ENCODE peak calls at places on chromosomes 1 and 21, in eight cellular contexts. N is A549, H is transverse colon, W is suprapubic skin, O is sigmoid colon, B is upper lobe of left lung, X is GM12878, I is HepG2. R is an unnamed sample.

GRCh38 chr1:2981388-2981787 is 39.9 kb upstream of the ACTRT2 start:
- DNase-seq in B (peak), I (no peak), X (no peak), W (peak), O (peak), H (no peak), N (no peak), R (no peak)

GRCh38 chr1:104182251-104182650 is 432.6 kb downstream of the AMY1C start:
- DNase-seq in X (no peak), H (no peak), B (no peak), O (no peak), W (no peak), N (no peak), I (no peak), R (no peak)

GRCh38 chr21:38815060-38815405 is 9.3 kb downstream of the ETS2 start:
- DNase-seq in X (no peak), W (no peak), O (no peak), N (no peak), I (no peak), H (no peak), B (no peak), R (no peak)

GRCh38 chr1:92446990-92447681 is 39.6 kb downstream of the GFI1 start:
- DNase-seq in W (no peak), I (no peak), H (no peak), O (no peak), N (no peak), X (no peak), B (no peak), R (no peak)

GRCh38 chr1:112743174-112744018 is 28.3 kb upstream of the PPM1J start:
- DNase-seq in H (no peak), W (peak), B (no peak), I (no peak), X (no peak), O (no peak), N (no peak), R (no peak)

GRCh38 chr1:95232646-95233320 is 1.2 kb upstream of the RWDD3 start:
- DNase-seq in H (no peak), N (no peak), O (no peak), B (no peak), W (no peak), X (no peak), I (no peak), R (peak)

GRCh38 chr1:229287257-229287656 is 16.3 kb downstream of the RAB4A start:
- DNase-seq in X (no peak), N (no peak), B (no peak), H (no peak), W (no peak), O (no peak), I (no peak), R (no peak)

GRCh38 chr1:54934869-54935268 is 45.6 kb upstream of the TMEM61 start:
- DNase-seq in N (no peak), W (no peak), X (no peak), B (no peak), O (no peak), I (peak), H (no peak), R (no peak)

GRCh38 chr21:42593815-42594157 is 59.6 kb upstream of the PDE9A start:
- DNase-seq in N (no peak), I (no peak), W (peak), H (no peak), O (no peak), X (no peak), B (peak), R (no peak)

GRCh38 chr21:45985471-45986315 is 4.1 kb downstream of the COL6A1 start:
- DNase-seq in B (no peak), W (peak), N (no peak), I (no peak), O (peak), X (no peak), H (peak), R (no peak)

GRCh38 chr1:108012553-108012952 is 47.6 kb upstream of the VAV3 start:
- DNase-seq in W (no peak), X (no peak), N (no peak), H (no peak), B (no peak), O (no peak), I (no peak), R (no peak)

GRCh38 chr1:17196496-17197180 is 8.3 kb upstream of the PADI1 start:
- DNase-seq in B (no peak), X (no peak), O (peak), H (no peak), I (no peak), N (no peak), W (peak), R (no peak)

GRCh38 chr1:90135306-90135705 is 140.4 kb downstream of the ZNF326 start:
- DNase-seq in X (no peak), N (no peak), B (no peak), H (no peak), O (no peak), W (no peak), I (no peak), R (no peak)

GRCh38 chr1:76264642-76265041 is 190.1 kb downstream of the ST6GALNAC3 start:
- DNase-seq in N (no peak), H (no peak), I (no peak), X (no peak), O (no peak), W (no peak), B (no peak), R (no peak)

GRCh38 chr1:2100775-2101108 is 50.5 kb downstream of the PRKCZ start:
- DNase-seq in N (no peak), X (no peak), O (no peak), W (no peak), I (no peak), H (no peak), B (no peak), R (no peak)

GRCh38 chr1:150536836-150537731 is 12.1 kb upstream of the ADAMTSL4 start:
- DNase-seq in N (no peak), B (no peak), W (no peak), I (no peak), O (no peak), X (no peak), H (no peak), R (no peak)

GRCh38 chr21:42683371-42684108 is 30.1 kb downstream of the PDE9A start:
- DNase-seq in B (no peak), X (no peak), I (no peak), N (no peak), H (no peak), W (no peak), O (no peak), R (no peak)

GRCh38 chr1:158035976-158036583 is 42.6 kb downstream of the KIRREL1 start:
- DNase-seq in B (no peak), N (no peak), H (peak), I (peak), O (no peak), W (no peak), X (no peak), R (peak)

GRCh38 chr1:111203681-111204210 is 3.3 kb upstream of the DENND2D start:
- DNase-seq in W (peak), N (no peak), H (peak), B (peak), O (peak), I (no peak), X (peak), R (peak)

GRCh38 chr1:53643881-53644390 is 95.0 kb downstream of the GLIS1 start:
- DNase-seq in H (no peak), W (no peak), X (no peak), O (peak), B (peak), I (no peak), N (no peak), R (no peak)

GRCh38 chr1:31666290-31666963 is 21.8 kb upstream of the PEF1 start:
- DNase-seq in X (no peak), O (no peak), B (peak), W (no peak), H (peak), I (no peak), N (peak), R (peak)

GRCh38 chr1:107964397-107965111 is 426 bp downstream of the VAV3 start:
- DNase-seq in B (peak), N (no peak), O (no peak), I (no peak), W (no peak), X (no peak), H (peak), R (no peak)

GRCh38 chr1:35454616-35455015 is 102.6 kb downstream of the KIAA0319L start:
- DNase-seq in B (no peak), H (no peak), I (peak), N (no peak), W (no peak), X (no peak), O (no peak), R (no peak)

GRCh38 chr1:192635041-192635440 is 906 bp upstream of the RGS13 start:
- DNase-seq in N (no peak), X (no peak), W (no peak), H (no peak), B (no peak), O (no peak), I (no peak), R (no peak)

GRCh38 chr1:245298781-245299180 is 144.0 kb downstream of the KIF26B start:
- DNase-seq in B (no peak), O (no peak), H (no peak), W (no peak), I (no peak), N (no peak), X (no peak), R (peak)

GRCh38 chr1:78005347-78005722 is 596 bp downstream of the DNAJB4 start:
- DNase-seq in H (no peak), I (no peak), W (no peak), B (no peak), O (no peak), N (no peak), X (no peak), R (no peak)

GRCh38 chr1:13543927-13544556 is 30.2 kb upstream of the LRRC38 start:
- DNase-seq in H (peak), W (peak), X (no peak), N (peak), I (no peak), O (peak), B (peak), R (peak)

GRCh38 chr1:114345930-114346479 is 165.0 kb downstream of the TRIM33 start:
- DNase-seq in H (no peak), N (peak), W (no peak), I (no peak), X (no peak), O (peak), B (no peak), R (no peak)

GRCh38 chr1:55833452-55834160 is 618.4 kb upstream of the USP24 start:
- DNase-seq in N (no peak), I (no peak), H (no peak), W (no peak), X (no peak), O (no peak), B (no peak), R (no peak)

GRCh38 chr21:36075953-36076352 is 6.1 kb downstream of the CBR1 start:
- DNase-seq in W (no peak), X (no peak), O (no peak), I (no peak), N (no peak), B (no peak), H (no peak), R (no peak)

GRCh38 chr1:100736766-100737165 is 17.2 kb downstream of the VCAM1 start:
- DNase-seq in O (no peak), H (no peak), N (no peak), I (no peak), X (no peak), B (no peak), W (no peak), R (no peak)

DNA sequence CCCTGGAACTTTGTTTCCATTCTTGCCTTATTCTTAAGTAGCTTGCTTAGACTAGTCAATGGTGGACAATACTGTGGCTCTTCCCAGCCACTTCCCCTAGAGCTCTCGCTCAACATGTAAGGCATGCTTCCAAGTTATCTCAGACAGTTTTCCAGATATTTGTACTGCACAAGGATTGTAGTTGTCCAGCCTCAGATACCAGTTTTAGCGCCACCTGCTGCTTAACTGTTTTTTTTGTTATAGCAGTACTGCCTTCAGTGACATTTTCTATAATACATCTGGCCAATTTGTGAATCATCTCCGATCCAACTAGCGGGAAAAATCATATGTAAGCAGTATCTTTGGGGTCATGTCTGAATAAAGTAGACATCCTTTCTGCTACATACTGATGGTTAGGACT is 346.7 kb upstream of the ADGRL4 start:
- DNase-seq in X (no peak), I (peak), O (no peak), H (no peak), B (no peak), N (no peak), W (no peak), R (no peak)
- TF ChIP-seq EP300 in X (no peak), I (no peak), O (no peak), H (no peak), B (no peak), N (no peak), W (no peak), R (no peak)

DNA sequence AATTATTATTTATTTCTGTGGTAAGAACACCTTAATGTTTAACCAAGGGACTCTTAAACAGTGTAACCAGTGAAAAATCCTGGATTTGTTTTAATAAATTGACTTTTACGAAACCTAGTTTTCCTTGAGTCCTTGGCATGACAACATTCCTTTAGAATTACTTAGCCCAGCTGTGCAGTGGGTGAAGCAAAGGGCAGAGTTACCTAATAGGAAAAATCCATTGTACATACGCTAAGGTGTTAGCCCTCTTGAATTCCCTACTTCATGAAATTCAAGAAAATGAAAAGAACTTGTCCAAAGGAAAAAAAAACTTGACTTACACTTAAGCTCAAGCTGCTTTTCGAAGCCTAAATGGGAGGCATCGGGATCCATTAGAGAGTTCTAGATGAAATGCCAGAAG is 852.0 kb upstream of the ADAMTS5 start:
- DNase-seq in H (no peak), B (peak), O (no peak), N (no peak), X (no peak), I (no peak), W (no peak), R (no peak)
- TF ChIP-seq EP300 in H (no peak), B (no peak), O (no peak), N (no peak), X (no peak), I (no peak), W (no peak), R (no peak)

GRCh38 chr1:181514298-181515290 is 31.3 kb downstream of the CACNA1E start:
- DNase-seq in X (peak), H (no peak), O (no peak), I (no peak), W (no peak), B (no peak), N (no peak), R (no peak)

GRCh38 chr1:181516706-181517105 is 33.4 kb downstream of the CACNA1E start:
- DNase-seq in O (no peak), X (no peak), H (no peak), W (no peak), B (no peak), N (no peak), I (no peak), R (no peak)

GRCh38 chr1:181518152-181518551 is 34.8 kb downstream of the CACNA1E start:
- DNase-seq in H (no peak), X (no peak), W (no peak), I (no peak), B (no peak), N (no peak), O (no peak), R (no peak)

GRCh38 chr1:181517181-181517875 is 34.0 kb downstream of the CACNA1E start:
- DNase-seq in B (no peak), X (no peak), H (no peak), W (no peak), I (no peak), N (no peak), O (no peak), R (no peak)

DNA sequence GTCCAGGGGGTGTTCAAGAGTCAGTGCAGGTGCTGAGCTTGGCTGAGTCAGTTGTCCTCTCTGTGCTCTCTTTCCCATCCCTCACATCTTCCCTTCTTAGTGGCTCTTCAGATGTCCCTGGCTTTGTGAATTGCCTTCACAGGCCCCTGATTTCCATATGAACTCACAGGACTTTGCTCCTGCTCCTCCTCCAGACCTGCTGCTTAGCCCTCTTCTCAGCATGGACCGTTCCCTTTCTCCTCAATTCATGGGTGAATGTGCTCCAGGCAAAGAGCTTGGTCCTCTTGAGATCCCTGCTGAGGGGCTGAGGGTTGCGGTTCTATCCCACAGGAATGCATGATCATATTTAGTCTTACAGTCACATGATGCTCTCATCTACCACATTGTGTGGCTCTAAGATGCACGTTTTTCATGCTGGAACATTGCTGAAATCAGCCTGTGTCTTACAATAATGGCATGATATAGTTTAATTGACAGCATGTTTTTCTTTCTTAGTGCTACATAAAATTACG is 30.5 kb downstream of the CACNA1E start:
- DNase-seq in X (no peak), B (no peak), W (no peak), N (no peak), H (no peak), O (no peak), I (no peak), R (no peak)
- TF ChIP-seq EP300 in X (no peak), B (no peak), W (no peak), N (no peak), H (no peak), O (no peak), I (no peak), R (no peak)

GRCh38 chr1:202750024-202750423 is 39.8 kb upstream of the SYT2 start:
- DNase-seq in N (no peak), O (no peak), X (no peak), W (no peak), I (no peak), B (no peak), H (no peak), R (no peak)
- TF ChIP-seq EP300 in N (no peak), O (no peak), X (no peak), W (no peak), I (no peak), B (no peak), H (no peak), R (no peak)

DNA sequence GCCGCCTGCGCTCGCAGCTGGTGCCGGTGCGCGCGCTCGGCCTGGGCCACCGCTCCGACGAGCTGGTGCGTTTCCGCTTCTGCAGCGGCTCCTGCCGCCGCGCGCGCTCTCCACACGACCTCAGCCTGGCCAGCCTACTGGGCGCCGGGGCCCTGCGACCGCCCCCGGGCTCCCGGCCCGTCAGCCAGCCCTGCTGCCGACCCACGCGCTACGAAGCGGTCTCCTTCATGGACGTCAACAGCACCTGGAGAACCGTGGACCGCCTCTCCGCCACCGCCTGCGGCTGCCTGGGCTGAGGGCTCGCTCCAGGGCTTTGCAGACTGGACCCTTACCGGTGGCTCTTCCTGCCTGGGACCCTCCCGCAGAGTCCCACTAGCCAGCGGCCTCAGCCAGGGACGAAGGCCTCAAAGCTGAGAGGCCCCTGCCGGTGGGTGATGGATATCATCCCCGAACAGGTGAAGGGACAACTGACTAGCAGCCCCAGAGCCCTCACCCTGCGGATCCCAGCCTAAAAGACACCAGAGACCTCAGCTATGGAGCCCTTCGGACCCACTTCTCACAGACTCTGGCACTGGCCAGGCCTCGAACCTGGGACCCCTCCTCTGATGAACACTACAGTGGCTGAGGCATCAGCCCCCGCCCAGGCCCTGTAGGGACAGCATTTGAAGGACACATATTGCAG is 3.0 kb downstream of the ARTN start:
- DNase-seq in I (peak), H (peak), B (no peak), N (no peak), X (no peak), O (peak), W (no peak), R (no peak)
- TF ChIP-seq EP300 in I (no peak), H (no peak), B (no peak), N (no peak), X (no peak), O (no peak), W (no peak), R (no peak)

GRCh38 chr1:81032973-81033425 is 767.7 kb upstream of the ADGRL2 start:
- DNase-seq in N (no peak), B (no peak), O (no peak), I (no peak), W (no peak), H (no peak), X (no peak), R (no peak)
- TF ChIP-seq EP300 in N (no peak), B (no peak), O (no peak), I (no peak), W (no peak), H (no peak), X (no peak), R (no peak)

DNA sequence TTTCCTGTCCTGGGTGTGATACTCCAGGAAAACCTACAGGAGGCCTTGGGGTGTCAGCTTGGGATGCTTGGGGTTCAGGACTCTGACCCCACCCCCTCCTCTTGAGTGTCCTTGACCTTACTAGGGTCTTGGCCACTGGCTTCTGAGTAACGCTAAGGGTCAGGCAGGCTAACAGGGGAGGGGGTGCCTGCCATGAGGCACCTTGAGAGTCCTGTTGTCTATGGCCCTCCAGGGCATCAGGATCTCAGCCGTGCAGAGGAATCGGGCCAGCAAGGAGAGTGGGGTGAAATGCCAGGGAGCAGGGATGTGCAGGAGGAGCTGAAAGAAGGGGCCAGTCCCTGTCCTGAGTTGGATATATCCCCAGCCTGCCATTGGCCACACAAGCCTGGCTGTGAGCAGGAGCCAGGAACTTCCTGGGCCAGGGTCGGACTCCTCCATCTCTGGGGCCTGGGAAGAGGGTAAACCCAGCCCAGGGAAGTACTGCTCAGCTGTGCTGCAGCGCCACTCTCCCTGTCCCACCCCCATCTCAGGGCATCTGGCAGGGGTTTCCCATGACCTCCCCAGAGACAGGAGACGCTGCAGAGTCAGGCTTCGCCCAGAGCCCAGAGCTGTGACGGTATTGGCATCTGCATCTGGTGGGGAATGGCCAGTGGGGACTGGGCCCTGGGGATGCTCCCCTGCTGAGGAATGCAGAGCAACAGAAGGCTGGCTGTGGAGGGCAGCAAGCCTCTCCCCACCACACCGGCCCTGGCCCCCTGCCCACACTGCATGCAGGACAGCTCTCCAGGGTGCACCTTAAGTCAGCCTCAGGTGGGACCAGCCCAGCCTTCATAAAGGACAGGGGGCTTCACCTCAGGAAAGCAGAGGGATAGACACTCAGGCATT is 6.3 kb downstream of the KIF21B start:
- DNase-seq in N (no peak), H (no peak), B (no peak), W (no peak), O (no peak), I (no peak), X (no peak), R (no peak)
- TF ChIP-seq EP300 in N (no peak), H (no peak), B (no peak), W (no peak), O (no peak), I (no peak), X (peak), R (no peak)

R was measured in tibial nerve.